ENCODE peak calls at places on chromosome 17, in seven cellular contexts. N, C, E, L, A, T and J are unnamed samples.

GRCh38 chr17:77115510-77115909 is 25.3 kb upstream of the SEC14L1 start:
- DNase-seq in N (no peak), C (no peak), E (no peak), L (no peak), A (no peak), T (no peak), J (no peak)

GRCh38 chr17:21061158-21061835 is 18.5 kb upstream of the USP22 start:
- DNase-seq in N (no peak), C (no peak), E (no peak), L (no peak), A (no peak), T (no peak), J (no peak)

GRCh38 chr17:27457405-27457730 is 1.1 kb downstream of the KSR1 start:
- DNase-seq in N (no peak), C (no peak), E (no peak), L (no peak), A (no peak), T (no peak), J (no peak)

GRCh38 chr17:12422632-12423031 is 243.1 kb upstream of the MYOCD start:
- DNase-seq in N (no peak), C (peak; percentile 90), E (no peak), L (no peak), A (no peak), T (no peak), J (no peak)

GRCh38 chr17:78151514-78152008 is 5.4 kb downstream of the C17orf99 start:
- DNase-seq in N (no peak), C (no peak), E (no peak), L (peak; percentile 79), A (no peak), T (no peak), J (no peak)

GRCh38 chr17:60555786-60556185 is 29.7 kb upstream of the APPBP2 start:
- DNase-seq in N (no peak), C (no peak), E (no peak), L (no peak), A (no peak), T (no peak), J (no peak)

GRCh38 chr17:73194514-73195222 is 1.8 kb downstream of the COG1 start:
- DNase-seq in N (no peak), C (no peak), E (no peak), L (no peak), A (peak; percentile 25), T (no peak), J (peak; percentile 68)

GRCh38 chr17:35799942-35800341 is 4.5 kb upstream of the MMP28 start:
- DNase-seq in N (peak; percentile 46), C (peak; percentile 94), E (no peak), L (peak; percentile 50), A (no peak), T (peak; percentile 68), J (peak; percentile 69)

GRCh38 chr17:29827179-29827578 is 102.8 kb downstream of the SSH2 start:
- DNase-seq in N (no peak), C (no peak), E (no peak), L (no peak), A (no peak), T (no peak), J (no peak)

GRCh38 chr17:55426851-55427586 is 5.4 kb upstream of the MMD start:
- DNase-seq in N (no peak), C (no peak), E (no peak), L (no peak), A (no peak), T (no peak), J (no peak)

GRCh38 chr17:80012751-80013741 is 22.6 kb downstream of the TBC1D16 start:
- DNase-seq in N (no peak), C (no peak), E (no peak), L (no peak), A (no peak), T (no peak), J (no peak)

GRCh38 chr17:72510454-72511016 is 389.7 kb downstream of the SOX9 start:
- DNase-seq in N (no peak), C (no peak), E (no peak), L (no peak), A (no peak), T (no peak), J (no peak)

GRCh38 chr17:17305282-17305801 is 2.2 kb downstream of the NT5M start:
- DNase-seq in N (no peak), C (no peak), E (peak; percentile 54), L (no peak), A (no peak), T (no peak), J (peak; percentile 60)

GRCh38 chr17:76791053-76791980 is 53.4 kb downstream of the MFSD11 start:
- DNase-seq in N (peak; percentile 56), C (no peak), E (no peak), L (peak; percentile 34), A (peak; percentile 32), T (peak; percentile 77), J (peak; percentile 32)